ENCODE peak calls at places on chromosomes 13 and 19, in four cellular contexts. One of them, this sample, is unnamed. For H3K9me3, the result is how much of the 10 kb centered on the place peaks cover.

GRCh38 chr19:19461671-19462622 is 53.4 kb downstream of the TSSK6 start:
- DNase-seq in thoracic aorta: no peak
- DNase-seq in right lobe of liver: peak
- DNase-seq in pancreas: peak
- DNase-seq in this sample: peak

GRCh38 chr19:48913114-48913513 is 13.0 kb downstream of the NUCB1 start:
- DNase-seq in thoracic aorta: no peak
- DNase-seq in right lobe of liver: no peak
- DNase-seq in pancreas: no peak
- DNase-seq in this sample: no peak

GRCh38 chr19:2491130-2491801 is 15.3 kb downstream of the GADD45B start:
- DNase-seq in thoracic aorta: no peak
- DNase-seq in right lobe of liver: no peak
- DNase-seq in pancreas: peak
- DNase-seq in this sample: peak

GRCh38 chr13:87376081-87376480 is 295.1 kb upstream of the SLITRK5 start:
- DNase-seq in thoracic aorta: no peak
- DNase-seq in right lobe of liver: no peak
- DNase-seq in pancreas: no peak
- DNase-seq in this sample: no peak

GRCh38 chr19:4969772-4970531 is 1.0 kb downstream of the KDM4B start:
- DNase-seq in thoracic aorta: no peak
- DNase-seq in right lobe of liver: no peak
- DNase-seq in pancreas: no peak
- DNase-seq in this sample: no peak

GRCh38 chr19:50728084-50728737 is 5.0 kb downstream of the CLEC11A start:
- DNase-seq in thoracic aorta: no peak
- DNase-seq in right lobe of liver: peak
- DNase-seq in pancreas: peak
- DNase-seq in this sample: peak

GRCh38 chr19:48900477-48901452 is 653 bp downstream of the NUCB1 start:
- DNase-seq in thoracic aorta: no peak
- DNase-seq in right lobe of liver: no peak
- DNase-seq in pancreas: peak
- DNase-seq in this sample: no peak

GRCh38 chr13:107141767-107142166 is 573.8 kb upstream of the ARGLU1 start:
- DNase-seq in thoracic aorta: no peak
- DNase-seq in right lobe of liver: no peak
- DNase-seq in pancreas: no peak
- DNase-seq in this sample: no peak

GRCh38 chr13:28494861-28495585 is at the start of gene FLT1:
- DNase-seq in thoracic aorta: no peak
- DNase-seq in right lobe of liver: peak
- DNase-seq in pancreas: peak
- DNase-seq in this sample: peak

GRCh38 chr19:40348961-40349507 is 539 bp downstream of the PLD3 start:
- DNase-seq in thoracic aorta: no peak
- DNase-seq in right lobe of liver: no peak
- DNase-seq in pancreas: no peak
- DNase-seq in this sample: no peak

GRCh38 chr13:45875951-45876350 is 24.4 kb upstream of the SIAH3 start:
- DNase-seq in thoracic aorta: no peak
- DNase-seq in right lobe of liver: no peak
- DNase-seq in pancreas: no peak
- DNase-seq in this sample: no peak

GRCh38 chr19:3061214-3062161 is 807 bp downstream of the TLE5 start:
- DNase-seq in thoracic aorta: no peak
- DNase-seq in right lobe of liver: peak
- DNase-seq in pancreas: no peak
- DNase-seq in this sample: peak

GRCh38 chr19:15210323-15210774 is 9.6 kb upstream of the NOTCH3 start:
- DNase-seq in thoracic aorta: peak
- DNase-seq in right lobe of liver: no peak
- DNase-seq in pancreas: no peak
- DNase-seq in this sample: peak

GRCh38 chr19:49997709-49998108 is 27.5 kb downstream of the VRK3 start:
- DNase-seq in thoracic aorta: no peak
- DNase-seq in right lobe of liver: no peak
- DNase-seq in pancreas: no peak
- DNase-seq in this sample: no peak

GRCh38 chr19:23116802-23117571 is at the start of gene ZNF730:
- DNase-seq in thoracic aorta: no peak
- DNase-seq in right lobe of liver: no peak
- DNase-seq in pancreas: peak
- DNase-seq in this sample: peak

GRCh38 chr13:98998831-98999634 is 21.2 kb upstream of the DOCK9 start:
- DNase-seq in thoracic aorta: no peak
- DNase-seq in right lobe of liver: no peak
- DNase-seq in pancreas: no peak
- DNase-seq in this sample: no peak

GRCh38 chr19:53019684-53020083 is 6.0 kb downstream of the ERVV-1 start:
- DNase-seq in thoracic aorta: no peak
- DNase-seq in right lobe of liver: no peak
- DNase-seq in pancreas: no peak
- DNase-seq in this sample: no peak

GRCh38 chr19:53013621-53014020 is at the start of gene ERVV-1:
- DNase-seq in thoracic aorta: no peak
- DNase-seq in right lobe of liver: no peak
- DNase-seq in pancreas: no peak
- DNase-seq in this sample: no peak

GRCh38 chr19:53012006-53012405 is 1.7 kb upstream of the ERVV-1 start:
- DNase-seq in thoracic aorta: no peak
- DNase-seq in right lobe of liver: no peak
- DNase-seq in pancreas: no peak
- DNase-seq in this sample: no peak

GRCh38 chr19:53015730-53016129 is 2.0 kb downstream of the ERVV-1 start:
- DNase-seq in thoracic aorta: no peak
- DNase-seq in right lobe of liver: no peak
- DNase-seq in pancreas: no peak
- DNase-seq in this sample: no peak

DNA sequence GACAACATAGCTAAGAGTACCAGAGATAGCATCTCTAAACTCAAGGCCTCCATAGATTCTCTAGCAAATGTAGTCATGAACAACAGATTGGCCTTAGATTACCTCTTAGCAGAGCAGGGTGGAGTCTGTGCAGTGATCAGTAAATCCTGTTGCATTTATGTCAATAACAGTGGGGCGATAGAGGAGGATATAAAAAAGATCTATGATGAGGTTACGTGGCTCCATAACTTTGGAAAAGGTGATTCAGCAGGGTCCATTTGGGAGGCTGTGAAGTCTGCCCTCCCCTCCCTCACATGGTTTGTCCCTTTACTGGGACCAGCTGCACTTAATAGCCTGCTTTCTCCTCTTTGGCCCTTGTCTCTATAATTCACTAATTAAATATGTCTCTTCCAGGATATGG is 1.4 kb downstream of the ERVV-1 start:
- DNase-seq in thoracic aorta: no peak
- DNase-seq in right lobe of liver: no peak
- DNase-seq in pancreas: no peak
- DNase-seq in this sample: no peak
- H3K9me3 ChIP-seq in thoracic aorta: under half
- H3K9me3 ChIP-seq in right lobe of liver: under half
- H3K9me3 ChIP-seq in pancreas: under half
- H3K9me3 ChIP-seq in this sample: under half

GRCh38 chr19:55452381-55453325 is 8.8 kb downstream of the ISOC2 start:
- DNase-seq in thoracic aorta: no peak
- DNase-seq in right lobe of liver: no peak
- DNase-seq in pancreas: no peak
- DNase-seq in this sample: no peak
- TF ChIP-seq CTCF in thoracic aorta: no peak
- TF ChIP-seq CTCF in right lobe of liver: no peak
- TF ChIP-seq CTCF in pancreas: no peak
- TF ChIP-seq CTCF in this sample: no peak

GRCh38 chr13:35860661-35861060 is 270.5 kb downstream of the DCLK1 start:
- DNase-seq in thoracic aorta: no peak
- DNase-seq in right lobe of liver: no peak
- DNase-seq in pancreas: no peak
- DNase-seq in this sample: no peak
- H3K27ac ChIP-seq in thoracic aorta: peak
- H3K27ac ChIP-seq in right lobe of liver: no peak
- H3K27ac ChIP-seq in pancreas: no peak
- H3K27ac ChIP-seq in this sample: no peak

GRCh38 chr13:74063533-74064100 is 70.6 kb downstream of the KLF12 start:
- DNase-seq in thoracic aorta: no peak
- DNase-seq in right lobe of liver: no peak
- DNase-seq in pancreas: no peak
- DNase-seq in this sample: no peak
- H3K9me3 ChIP-seq in thoracic aorta: under half
- H3K9me3 ChIP-seq in right lobe of liver: under half
- H3K9me3 ChIP-seq in pancreas: under half
- H3K9me3 ChIP-seq in this sample: under half

GRCh38 chr13:50917572-50917971 is 8.0 kb downstream of the RNASEH2B start:
- DNase-seq in thoracic aorta: no peak
- DNase-seq in right lobe of liver: no peak
- DNase-seq in pancreas: no peak
- DNase-seq in this sample: no peak

GRCh38 chr13:50916701-50917184 is 7.2 kb downstream of the RNASEH2B start:
- DNase-seq in thoracic aorta: no peak
- DNase-seq in right lobe of liver: peak
- DNase-seq in pancreas: no peak
- DNase-seq in this sample: no peak

GRCh38 chr13:50914848-50915247 is 5.3 kb downstream of the RNASEH2B start:
- DNase-seq in thoracic aorta: no peak
- DNase-seq in right lobe of liver: no peak
- DNase-seq in pancreas: no peak
- DNase-seq in this sample: no peak

GRCh38 chr13:50914301-50914700 is 4.7 kb downstream of the RNASEH2B start:
- DNase-seq in thoracic aorta: no peak
- DNase-seq in right lobe of liver: no peak
- DNase-seq in pancreas: no peak
- DNase-seq in this sample: no peak

DNA sequence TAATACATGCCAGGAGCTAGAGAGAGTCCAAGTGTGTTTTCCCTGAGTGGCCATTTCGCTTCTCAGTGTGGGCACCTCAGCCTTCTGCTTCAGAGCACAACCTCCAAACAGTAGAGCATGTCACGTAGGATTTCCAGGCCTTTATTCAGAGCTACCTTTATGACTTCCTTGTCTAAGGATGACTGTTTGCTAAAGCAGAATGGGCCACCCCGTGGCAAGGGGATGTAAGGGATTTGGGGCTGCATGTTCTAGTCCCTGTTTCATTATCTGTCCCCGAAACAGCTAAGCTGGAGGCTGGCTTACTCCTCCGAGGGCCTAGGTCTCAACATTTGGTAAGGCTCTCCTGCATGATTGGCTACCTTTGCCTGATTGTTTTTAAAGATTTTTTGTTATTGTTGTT is 6.0 kb downstream of the RNASEH2B start:
- DNase-seq in thoracic aorta: no peak
- DNase-seq in right lobe of liver: no peak
- DNase-seq in pancreas: no peak
- DNase-seq in this sample: no peak
- TF ChIP-seq CTCF in thoracic aorta: no peak
- TF ChIP-seq CTCF in right lobe of liver: no peak
- TF ChIP-seq CTCF in pancreas: no peak
- TF ChIP-seq CTCF in this sample: no peak

DNA sequence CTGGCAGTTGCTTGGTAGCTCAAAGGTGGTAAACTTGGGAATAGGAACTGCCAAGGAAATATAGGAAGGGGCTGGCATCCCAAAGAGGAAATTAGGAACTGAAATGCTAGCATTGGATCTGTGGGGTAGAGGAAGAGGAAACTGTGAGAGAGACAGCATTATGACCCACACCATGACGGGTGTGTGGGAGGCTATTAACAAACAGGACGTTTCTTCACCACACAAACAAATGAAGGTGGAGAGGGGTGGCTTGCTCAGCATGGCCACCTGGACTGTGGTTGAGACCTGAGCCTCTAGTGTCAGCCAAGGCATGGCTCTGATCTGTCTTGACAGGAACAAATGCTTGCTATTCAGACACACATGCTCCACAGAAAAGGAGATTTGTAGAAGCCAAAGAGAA is 178.2 kb downstream of the B3GLCT start:
- DNase-seq in thoracic aorta: no peak
- DNase-seq in right lobe of liver: no peak
- DNase-seq in pancreas: no peak
- DNase-seq in this sample: no peak
- H3K27ac ChIP-seq in thoracic aorta: no peak
- H3K27ac ChIP-seq in right lobe of liver: no peak
- H3K27ac ChIP-seq in pancreas: no peak
- H3K27ac ChIP-seq in this sample: no peak

This sample was measured in upper lobe of right lung.